ENCODE peak calls at places on chromosomes 13 and 19, in four cellular contexts. Z is CD8-positive, alpha-beta memory T cell; C is GM12865; L is fibroblast of the aortic adventitia. A is an unnamed sample.

GRCh38 chr13:108342369-108343289 is 73.1 kb downstream of the TNFSF13B start:
- DNase-seq in Z (no peak), C (peak), L (peak), A (no peak)

GRCh38 chr19:14786421-14786851 is 8.1 kb upstream of the ADGRE2 start:
- DNase-seq in Z (no peak), C (peak), L (no peak), A (no peak)

GRCh38 chr19:30556230-30556711 is 184.1 kb downstream of the ZNF536 start:
- DNase-seq in Z (no peak), C (no peak), L (no peak), A (no peak)

GRCh38 chr13:96104516-96104915 is 14.6 kb downstream of the HS6ST3 start:
- DNase-seq in Z (no peak), C (no peak), L (no peak), A (no peak)

GRCh38 chr13:100535401-100536135 is 53.0 kb downstream of the GGACT start:
- DNase-seq in Z (no peak), C (no peak), L (peak), A (no peak)

GRCh38 chr19:4776436-4777205 is 14.9 kb upstream of the FEM1A start:
- DNase-seq in Z (no peak), C (no peak), L (no peak), A (no peak)

GRCh38 chr13:40207110-40207478 is 459.3 kb downstream of the FOXO1 start:
- DNase-seq in Z (no peak), C (peak), L (no peak), A (peak)

GRCh38 chr13:111472559-111473460 is 152.4 kb downstream of the TEX29 start:
- DNase-seq in Z (no peak), C (no peak), L (no peak), A (no peak)

GRCh38 chr13:51646041-51646670 is 61.9 kb downstream of the WDFY2 start:
- DNase-seq in Z (no peak), C (no peak), L (no peak), A (no peak)

GRCh38 chr19:38849147-38849745 is 540 bp downstream of the HNRNPL start:
- DNase-seq in Z (peak), C (peak), L (peak), A (peak)

GRCh38 chr13:18943273-18943672 is 238.4 kb downstream of the TUBA3C start:
- DNase-seq in Z (no peak), C (no peak), L (no peak), A (no peak)

GRCh38 chr13:51643114-51643881 is 59.0 kb downstream of the WDFY2 start:
- DNase-seq in Z (no peak), C (no peak), L (peak), A (no peak)

GRCh38 chr19:19064098-19064722 is 416 bp downstream of the SLC25A42 start:
- DNase-seq in Z (no peak), C (peak), L (no peak), A (no peak)

GRCh38 chr13:41311607-41312500 is 787 bp downstream of the NAA16 start:
- DNase-seq in Z (peak), C (peak), L (peak), A (no peak)

GRCh38 chr19:18756896-18757295 is 34.2 kb downstream of the COMP start:
- DNase-seq in Z (no peak), C (no peak), L (no peak), A (no peak)

GRCh38 chr13:40389081-40389641 is 277.3 kb downstream of the FOXO1 start:
- DNase-seq in Z (peak), C (peak), L (no peak), A (no peak)

GRCh38 chr19:39139305-39140194 is 14.0 kb downstream of the PAK4 start:
- DNase-seq in Z (no peak), C (no peak), L (no peak), A (no peak)

GRCh38 chr19:5717215-5717614 is 2.7 kb downstream of the LONP1 start:
- DNase-seq in Z (no peak), C (no peak), L (no peak), A (no peak)

GRCh38 chr13:33351324-33351723 is 65.8 kb upstream of the STARD13 start:
- DNase-seq in Z (no peak), C (peak), L (peak), A (no peak)

GRCh38 chr13:30486230-30487074 is 20.7 kb upstream of the HMGB1 start:
- DNase-seq in Z (no peak), C (no peak), L (no peak), A (no peak)

GRCh38 chr19:29610574-29611271 is 4.6 kb downstream of the POP4 start:
- DNase-seq in Z (peak), C (peak), L (peak), A (peak)

GRCh38 chr19:46620716-46621115 is 4.2 kb downstream of the PTGIR start:
- DNase-seq in Z (no peak), C (no peak), L (peak), A (no peak)
- H3K4me3 ChIP-seq in Z (no peak), C (no peak), L (peak), A (no peak)

GRCh38 chr19:51602189-51602854 is 27.9 kb downstream of the SIGLEC5 start:
- DNase-seq in Z (no peak), C (peak), L (no peak), A (no peak)

GRCh38 chr19:51607077-51607476 is 23.1 kb downstream of the SIGLEC5 start:
- DNase-seq in Z (no peak), C (peak), L (no peak), A (peak)

GRCh38 chr19:51610576-51610975 is 19.6 kb downstream of the SIGLEC5 start:
- DNase-seq in Z (no peak), C (peak), L (no peak), A (no peak)

GRCh38 chr19:51607920-51608562 is 22.2 kb downstream of the SIGLEC5 start:
- DNase-seq in Z (peak), C (peak), L (peak), A (no peak)
- H3K4me3 ChIP-seq in Z (no peak), C (no peak), L (no peak), A (no peak)

GRCh38 chr19:2087621-2088100 is 8.5 kb downstream of the MOB3A start:
- DNase-seq in Z (no peak), C (peak), L (no peak), A (no peak)
- H3K4me3 ChIP-seq in Z (peak), C (peak), L (no peak), A (no peak)

DNA sequence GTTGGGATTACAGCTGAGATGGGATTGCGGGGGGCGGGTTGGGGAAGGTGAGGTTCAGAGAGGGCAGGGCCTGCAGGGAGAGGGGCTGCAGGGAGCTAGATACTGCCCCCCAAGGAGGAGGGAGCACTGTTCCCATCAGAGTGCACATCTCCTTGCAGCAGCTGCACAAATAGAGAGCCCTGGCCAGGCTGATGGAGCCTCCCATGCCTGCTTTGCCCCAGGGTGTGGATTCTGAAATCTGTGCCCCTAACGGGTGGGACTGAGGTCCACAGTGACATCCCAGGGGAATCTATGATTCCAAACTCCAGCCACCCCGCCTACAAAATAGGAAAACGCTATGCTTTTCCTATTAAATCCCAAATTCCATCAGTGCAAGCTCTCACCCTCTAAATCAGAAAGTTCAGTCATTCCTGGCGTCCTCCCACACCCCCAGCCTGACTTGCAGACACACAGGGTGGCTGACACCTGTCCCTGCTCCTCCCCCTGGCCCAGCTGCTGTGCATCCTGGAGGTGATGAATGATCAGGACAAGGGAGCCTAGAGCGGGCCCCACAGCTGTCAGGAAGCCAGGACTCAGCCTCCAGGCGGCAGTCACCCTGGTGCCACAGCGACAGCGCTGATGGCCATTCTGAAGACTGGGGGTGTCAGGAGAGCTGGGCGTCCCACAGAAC is 6.3 kb upstream of the CEACAM21 start:
- DNase-seq in Z (no peak), C (no peak), L (no peak), A (no peak)
- H3K4me3 ChIP-seq in Z (no peak), C (no peak), L (no peak), A (no peak)

GRCh38 chr13:71863249-71863648 is 3.8 kb downstream of the DACH1 start:
- DNase-seq in Z (no peak), C (no peak), L (no peak), A (no peak)
- H3K4me3 ChIP-seq in Z (no peak), C (no peak), L (no peak), A (no peak)

A was measured in GM12864.